ENCODE peak calls at places on chromosomes 1 and 21, in four cellular contexts. A is neural crest cell, C is anterior cingulate cortex, X is NCI-H146. S is an unnamed sample.

GRCh38 chr1:83060216-83060615 is 938.7 kb downstream of the TTLL7 start:
- DNase-seq in A (no peak), C (no peak), X (no peak), S (no peak)

GRCh38 chr1:17112496-17113236 is 6.6 kb downstream of the PADI2 start:
- DNase-seq in C (no peak), X (no peak), A (no peak), S (no peak)

GRCh38 chr1:173870252-173871075 is 2.3 kb downstream of the ZBTB37 start:
- DNase-seq in A (no peak), X (no peak), C (peak), S (no peak)

GRCh38 chr1:70211536-70211935 is 6.2 kb upstream of the LRRC40 start:
- DNase-seq in X (no peak), A (no peak), C (no peak), S (no peak)

GRCh38 chr1:150160964-150161626 is 11.4 kb downstream of the PLEKHO1 start:
- DNase-seq in X (no peak), A (no peak), C (no peak), S (no peak)

GRCh38 chr1:246447501-246447900 is 59.6 kb downstream of the SMYD3 start:
- DNase-seq in X (no peak), C (no peak), A (no peak), S (no peak)

GRCh38 chr1:3903141-3904005 is 3.3 kb upstream of the C1orf174 start:
- DNase-seq in A (no peak), C (no peak), X (peak), S (no peak)

GRCh38 chr21:41098481-41098880 is 69.5 kb upstream of the BACE2 start:
- DNase-seq in A (no peak), C (no peak), X (no peak), S (no peak)

GRCh38 chr1:167294528-167294927 is 73.8 kb downstream of the POU2F1 start:
- DNase-seq in C (no peak), X (no peak), A (no peak), S (no peak)

GRCh38 chr1:31674626-31675025 is 29.2 kb downstream of the COL16A1 start:
- DNase-seq in C (no peak), A (no peak), X (no peak), S (no peak)

GRCh38 chr1:205274041-205274691 is 46.4 kb downstream of the TMCC2 start:
- DNase-seq in A (no peak), X (no peak), C (no peak), S (no peak)

GRCh38 chr1:54547601-54548388 is at the start of gene ACOT11:
- DNase-seq in C (peak), X (no peak), A (no peak), S (no peak)

GRCh38 chr1:175733762-175734161 is 9.6 kb downstream of the TNR start:
- DNase-seq in C (no peak), A (no peak), X (no peak), S (no peak)

GRCh38 chr21:44760376-44760775 is 41.2 kb downstream of the UBE2G2 start:
- DNase-seq in A (no peak), C (no peak), X (no peak), S (no peak)

GRCh38 chr1:231487019-231487418 is 41.5 kb upstream of the TSNAX start:
- DNase-seq in X (no peak), C (no peak), A (no peak), S (no peak)

GRCh38 chr1:40777224-40777970 is 6.2 kb upstream of the KCNQ4 start:
- DNase-seq in X (no peak), A (no peak), C (no peak), S (no peak)

GRCh38 chr1:222042120-222042519 is 300.2 kb upstream of the DUSP10 start:
- DNase-seq in A (no peak), C (no peak), X (no peak), S (no peak)

GRCh38 chr1:33178836-33179439 is 2.9 kb downstream of the TRIM62 start:
- DNase-seq in X (no peak), C (no peak), A (no peak), S (no peak)

GRCh38 chr1:151828931-151829330 is 2.7 kb downstream of the RORC start:
- DNase-seq in X (peak), C (no peak), A (no peak), S (no peak)

GRCh38 chr1:16630661-16631247 is 17.4 kb upstream of the NBPF1 start:
- DNase-seq in X (no peak), C (no peak), A (no peak), S (no peak)

GRCh38 chr1:37989381-37989930 is 366 bp downstream of the SF3A3 start:
- DNase-seq in X (peak), A (no peak), C (no peak), S (no peak)

GRCh38 chr1:30450818-30451233 is 272.6 kb downstream of the MATN1 start:
- DNase-seq in A (no peak), X (no peak), C (no peak), S (peak)

GRCh38 chr21:41953249-41953830 is 478 bp downstream of the C2CD2 start:
- DNase-seq in X (peak), C (no peak), A (no peak), S (no peak)

GRCh38 chr1:98045211-98046030 is 124.6 kb upstream of the DPYD start:
- DNase-seq in A (no peak), X (peak), C (peak), S (no peak)

GRCh38 chr1:100449477-100449876 is 88.5 kb upstream of the GPR88 start:
- DNase-seq in X (no peak), C (no peak), A (no peak), S (no peak)

S was measured in progenitor cell of endocrine pancreas.